ENCODE peak calls at places on chromosome 16, in eight cellular contexts. A, F, Z, O, B, K, G and L are unnamed samples.

GRCh38 chr16:2471653-2472487 is 773 bp downstream of the NTN3 start:
- DNase-seq in A (no peak), F (no peak), Z (no peak), O (no peak), B (no peak), K (no peak), G (no peak), L (no peak)

GRCh38 chr16:49592507-49593422 is 219.2 kb downstream of the C16orf78 start:
- DNase-seq in A (peak; percentile 19), F (no peak), Z (no peak), O (no peak), B (no peak), K (no peak), G (peak; percentile 65), L (no peak)

GRCh38 chr16:68790130-68790761 is 53.1 kb upstream of the TANGO6 start:
- DNase-seq in A (no peak), F (no peak), Z (peak; percentile 79), O (no peak), B (peak; percentile 60), K (no peak), G (no peak), L (peak; percentile 65)

GRCh38 chr16:379183-379960 is 2.4 kb downstream of the PGAP6 start:
- DNase-seq in A (no peak), F (no peak), Z (no peak), O (no peak), B (no peak), K (no peak), G (no peak), L (peak; percentile 67)

GRCh38 chr16:24073321-24073720 is 182.8 kb upstream of the CACNG3 start:
- DNase-seq in A (no peak), F (no peak), Z (no peak), O (no peak), B (no peak), K (no peak), G (no peak), L (no peak)

GRCh38 chr16:75559564-75560372 is 3.7 kb upstream of the TMEM231 start:
- DNase-seq in A (no peak), F (no peak), Z (peak; percentile 75), O (no peak), B (no peak), K (no peak), G (no peak), L (no peak)

GRCh38 chr16:68037820-68038597 is 14.9 kb downstream of the DUS2 start:
- DNase-seq in A (no peak), F (no peak), Z (no peak), O (no peak), B (no peak), K (no peak), G (no peak), L (no peak)

GRCh38 chr16:88634141-88634993 is 4.0 kb upstream of the IL17C start:
- DNase-seq in A (no peak), F (no peak), Z (no peak), O (no peak), B (no peak), K (no peak), G (peak; percentile 82), L (no peak)

GRCh38 chr16:534089-534635 is 6.7 kb downstream of the CAPN15 start:
- DNase-seq in A (no peak), F (no peak), Z (peak; percentile 46), O (no peak), B (no peak), K (no peak), G (no peak), L (no peak)

GRCh38 chr16:68884867-68885266 is 41.5 kb downstream of the TANGO6 start:
- DNase-seq in A (no peak), F (no peak), Z (no peak), O (no peak), B (no peak), K (no peak), G (no peak), L (no peak)

GRCh38 chr16:16083421-16084156 is 134.2 kb downstream of the ABCC1 start:
- DNase-seq in A (no peak), F (no peak), Z (peak; percentile 46), O (no peak), B (no peak), K (no peak), G (no peak), L (no peak)

GRCh38 chr16:84929421-84930297 is 81.7 kb downstream of the ZDHHC7 start:
- DNase-seq in A (no peak), F (no peak), Z (no peak), O (no peak), B (no peak), K (no peak), G (no peak), L (no peak)

GRCh38 chr16:20675488-20676267 is 21.8 kb downstream of the ACSM1 start:
- DNase-seq in A (no peak), F (no peak), Z (no peak), O (no peak), B (peak; percentile 47), K (no peak), G (no peak), L (no peak)

GRCh38 chr16:87850009-87851006 is 19.0 kb downstream of the SLC7A5 start:
- DNase-seq in A (peak; percentile 54), F (peak; percentile 50), Z (peak; percentile 26), O (no peak), B (no peak), K (peak; percentile 17), G (peak; percentile 96), L (no peak)

GRCh38 chr16:76639685-76640289 is 362.6 kb downstream of the CNTNAP4 start:
- DNase-seq in A (no peak), F (peak; percentile 64), Z (peak; percentile 2), O (no peak), B (no peak), K (no peak), G (no peak), L (no peak)

GRCh38 chr16:31452631-31453106 is 6.6 kb upstream of the ARMC5 start:
- DNase-seq in A (no peak), F (no peak), Z (peak; percentile 93), O (no peak), B (no peak), K (no peak), G (no peak), L (no peak)

GRCh38 chr16:34802848-34803599 is 1343.6 kb downstream of the TP53TG3F start:
- DNase-seq in A (no peak), F (no peak), Z (no peak), O (no peak), B (no peak), K (no peak), G (no peak), L (no peak)

GRCh38 chr16:27839419-27839818 is 224.1 kb downstream of the GSG1L start:
- DNase-seq in A (no peak), F (no peak), Z (no peak), O (no peak), B (no peak), K (no peak), G (no peak), L (no peak)

GRCh38 chr16:85583491-85584181 is 29.5 kb upstream of the GSE1 start:
- DNase-seq in A (no peak), F (no peak), Z (no peak), O (peak; percentile 9), B (no peak), K (no peak), G (no peak), L (no peak)